ENCODE peak calls at places on chromosomes 6 and 20, in eight cellular contexts. One of them, this sample, is unnamed.

GRCh38 chr6:55836945-55837344 is 38.4 kb downstream of the BMP5 start:
- DNase-seq in sigmoid colon: no peak
- DNase-seq in GM12878: no peak
- DNase-seq in adrenal gland: no peak
- DNase-seq in prostate gland: no peak
- DNase-seq in stomach: no peak
- DNase-seq in uterus: no peak
- DNase-seq in endothelial cell of umbilical vein: no peak
- DNase-seq in this sample: no peak

GRCh38 chr20:40687384-40688128 is 1.5 kb downstream of the MAFB start:
- DNase-seq in stomach: peak
- DNase-seq in sigmoid colon: no peak
- DNase-seq in adrenal gland: peak
- DNase-seq in endothelial cell of umbilical vein: peak
- DNase-seq in uterus: peak
- DNase-seq in GM12878: no peak
- DNase-seq in prostate gland: peak
- DNase-seq in this sample: peak

GRCh38 chr6:33633462-33634158 is 12.5 kb downstream of the ITPR3 start:
- DNase-seq in uterus: peak
- DNase-seq in GM12878: no peak
- DNase-seq in adrenal gland: peak
- DNase-seq in stomach: peak
- DNase-seq in endothelial cell of umbilical vein: peak
- DNase-seq in prostate gland: peak
- DNase-seq in sigmoid colon: peak
- DNase-seq in this sample: peak

GRCh38 chr6:53115741-53116140 is 32.9 kb downstream of the GCM1 start:
- DNase-seq in adrenal gland: no peak
- DNase-seq in sigmoid colon: no peak
- DNase-seq in prostate gland: no peak
- DNase-seq in GM12878: no peak
- DNase-seq in uterus: no peak
- DNase-seq in endothelial cell of umbilical vein: no peak
- DNase-seq in stomach: no peak
- DNase-seq in this sample: no peak

GRCh38 chr6:38651121-38651784 is 11.5 kb upstream of the BTBD9 start:
- DNase-seq in uterus: no peak
- DNase-seq in adrenal gland: no peak
- DNase-seq in stomach: no peak
- DNase-seq in GM12878: no peak
- DNase-seq in sigmoid colon: no peak
- DNase-seq in prostate gland: no peak
- DNase-seq in endothelial cell of umbilical vein: no peak
- DNase-seq in this sample: no peak

GRCh38 chr20:15515706-15516105 is 1057.5 kb downstream of the KIF16B start:
- DNase-seq in endothelial cell of umbilical vein: no peak
- DNase-seq in prostate gland: no peak
- DNase-seq in uterus: no peak
- DNase-seq in GM12878: no peak
- DNase-seq in stomach: no peak
- DNase-seq in adrenal gland: no peak
- DNase-seq in sigmoid colon: no peak
- DNase-seq in this sample: no peak

GRCh38 chr20:49631856-49632418 is 64.0 kb upstream of the PTGIS start:
- DNase-seq in adrenal gland: no peak
- DNase-seq in endothelial cell of umbilical vein: no peak
- DNase-seq in sigmoid colon: no peak
- DNase-seq in stomach: no peak
- DNase-seq in GM12878: no peak
- DNase-seq in prostate gland: no peak
- DNase-seq in uterus: no peak
- DNase-seq in this sample: no peak

GRCh38 chr6:100464910-100465700 is at the start of gene SIM1:
- DNase-seq in uterus: no peak
- DNase-seq in sigmoid colon: no peak
- DNase-seq in prostate gland: no peak
- DNase-seq in GM12878: no peak
- DNase-seq in stomach: no peak
- DNase-seq in endothelial cell of umbilical vein: peak
- DNase-seq in adrenal gland: peak
- DNase-seq in this sample: no peak

GRCh38 chr6:36098920-36099647 is 31.2 kb upstream of the MAPK13 start:
- DNase-seq in endothelial cell of umbilical vein: peak
- DNase-seq in sigmoid colon: no peak
- DNase-seq in uterus: no peak
- DNase-seq in adrenal gland: no peak
- DNase-seq in GM12878: no peak
- DNase-seq in stomach: no peak
- DNase-seq in prostate gland: no peak
- DNase-seq in this sample: no peak
- H3K27ac ChIP-seq in endothelial cell of umbilical vein: peak
- H3K27ac ChIP-seq in sigmoid colon: no peak
- H3K27ac ChIP-seq in uterus: no peak
- H3K27ac ChIP-seq in adrenal gland: no peak
- H3K27ac ChIP-seq in GM12878: no peak
- H3K27ac ChIP-seq in stomach: no peak
- H3K27ac ChIP-seq in prostate gland: no peak
- H3K27ac ChIP-seq in this sample: no peak

DNA sequence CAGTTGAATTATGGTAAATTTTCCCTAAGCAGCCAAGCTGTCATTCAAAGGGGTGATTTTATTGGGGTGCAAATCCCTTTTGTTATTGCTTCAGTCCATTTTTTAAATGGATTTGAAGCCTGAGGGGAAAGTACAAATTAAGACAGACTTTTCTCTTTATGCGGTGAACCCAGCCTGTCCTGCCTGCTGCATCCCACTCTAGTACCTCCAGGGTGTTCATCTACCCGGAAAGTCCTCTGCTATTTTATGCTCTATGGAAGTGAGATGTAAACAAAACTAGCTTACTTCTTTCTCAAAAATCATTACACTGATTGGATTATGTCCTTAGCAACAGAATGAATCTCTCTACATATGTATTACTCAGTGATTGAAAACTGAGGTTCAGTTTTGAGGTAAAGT is 1088.9 kb upstream of the CITED2 start:
- DNase-seq in prostate gland: no peak
- DNase-seq in uterus: no peak
- DNase-seq in sigmoid colon: no peak
- DNase-seq in adrenal gland: no peak
- DNase-seq in stomach: no peak
- DNase-seq in GM12878: no peak
- DNase-seq in endothelial cell of umbilical vein: no peak
- DNase-seq in this sample: no peak
- TF ChIP-seq POLR2A in prostate gland: no peak
- TF ChIP-seq POLR2A in uterus: no peak
- TF ChIP-seq POLR2A in sigmoid colon: no peak
- TF ChIP-seq POLR2A in adrenal gland: no peak
- TF ChIP-seq POLR2A in stomach: no peak
- TF ChIP-seq POLR2A in GM12878: no peak
- TF ChIP-seq POLR2A in endothelial cell of umbilical vein: no peak
- TF ChIP-seq POLR2A in this sample: no peak

GRCh38 chr6:84026721-84027164 is 6.8 kb upstream of the MRAP2 start:
- DNase-seq in endothelial cell of umbilical vein: peak
- DNase-seq in GM12878: no peak
- DNase-seq in adrenal gland: no peak
- DNase-seq in stomach: no peak
- DNase-seq in sigmoid colon: no peak
- DNase-seq in uterus: no peak
- DNase-seq in prostate gland: no peak
- DNase-seq in this sample: no peak
- H3K27ac ChIP-seq in endothelial cell of umbilical vein: no peak
- H3K27ac ChIP-seq in GM12878: no peak
- H3K27ac ChIP-seq in adrenal gland: no peak
- H3K27ac ChIP-seq in stomach: no peak
- H3K27ac ChIP-seq in sigmoid colon: no peak
- H3K27ac ChIP-seq in uterus: no peak
- H3K27ac ChIP-seq in prostate gland: no peak
- H3K27ac ChIP-seq in this sample: no peak

GRCh38 chr6:47134476-47135189 is 92.5 kb upstream of the ADGRF1 start:
- DNase-seq in GM12878: no peak
- DNase-seq in stomach: no peak
- DNase-seq in uterus: no peak
- DNase-seq in endothelial cell of umbilical vein: peak
- DNase-seq in adrenal gland: no peak
- DNase-seq in sigmoid colon: no peak
- DNase-seq in prostate gland: peak
- DNase-seq in this sample: no peak
- TF ChIP-seq POLR2A in GM12878: no peak
- TF ChIP-seq POLR2A in stomach: no peak
- TF ChIP-seq POLR2A in uterus: no peak
- TF ChIP-seq POLR2A in endothelial cell of umbilical vein: no peak
- TF ChIP-seq POLR2A in adrenal gland: no peak
- TF ChIP-seq POLR2A in sigmoid colon: no peak
- TF ChIP-seq POLR2A in prostate gland: no peak
- TF ChIP-seq POLR2A in this sample: no peak

This sample was measured in right lobe of liver.